ENCODE peak calls at places on chromosome 15, in five cellular contexts. Z, L, R, O and G are unnamed samples. For H3K27me3 and H3K9me3, the result is how much of the 10 kb centered on the place peaks cover.

GRCh38 chr15:100204771-100205170 is 137.0 kb downstream of the ADAMTS17 start:
- DNase-seq in Z (no peak), R (no peak), L (no peak), O (no peak), G (no peak)

GRCh38 chr15:98599911-98600685 is 48.2 kb upstream of the IGF1R start:
- DNase-seq in R (peak), L (no peak), Z (peak), O (peak), G (no peak)

GRCh38 chr15:68400066-68400456 is 31.9 kb downstream of the ITGA11 start:
- DNase-seq in O (no peak), R (no peak), L (no peak), Z (no peak), G (no peak)

GRCh38 chr15:37040072-37040742 is 60.1 kb downstream of the MEIS2 start:
- DNase-seq in L (no peak), Z (no peak), O (no peak), R (no peak), G (no peak)

GRCh38 chr15:36726224-36726623 is 146.8 kb downstream of the CDIN1 start:
- DNase-seq in O (no peak), Z (no peak), L (no peak), R (no peak), G (no peak)

GRCh38 chr15:71761649-71762048 is 48.7 kb upstream of the NR2E3 start:
- DNase-seq in O (no peak), R (no peak), Z (no peak), L (no peak), G (no peak)

GRCh38 chr15:61983087-61983486 is 77.2 kb downstream of the VPS13C start:
- DNase-seq in Z (no peak), R (no peak), O (no peak), L (no peak), G (no peak)

GRCh38 chr15:31374986-31375385 is 48.4 kb downstream of the KLF13 start:
- DNase-seq in O (no peak), R (no peak), Z (no peak), L (no peak), G (no peak)

GRCh38 chr15:25797511-25798206 is 65.5 kb downstream of the ATP10A start:
- DNase-seq in Z (peak), O (no peak), R (no peak), L (peak), G (no peak)

GRCh38 chr15:63998489-63998888 is 47.8 kb downstream of the DAPK2 start:
- DNase-seq in Z (no peak), O (no peak), L (no peak), R (no peak), G (no peak)

GRCh38 chr15:92049290-92050008 is 195.9 kb downstream of the SLCO3A1 start:
- DNase-seq in L (no peak), Z (no peak), O (no peak), R (no peak), G (no peak)

GRCh38 chr15:98700501-98700900 is 52.2 kb downstream of the IGF1R start:
- DNase-seq in O (no peak), R (no peak), Z (no peak), L (no peak), G (no peak)

GRCh38 chr15:68281008-68281407 is 3.5 kb downstream of the FEM1B start:
- DNase-seq in R (no peak), L (no peak), Z (no peak), O (no peak), G (no peak)

GRCh38 chr15:39243396-39243795 is 337.5 kb upstream of the THBS1 start:
- DNase-seq in Z (no peak), L (no peak), O (no peak), R (no peak), G (no peak)

GRCh38 chr15:52137432-52138357 is 25.1 kb upstream of the BCL2L10 start:
- DNase-seq in O (no peak), R (no peak), Z (no peak), L (no peak), G (no peak)

GRCh38 chr15:101317473-101317872 is 22.4 kb upstream of the SNRPA1 start:
- DNase-seq in O (no peak), Z (no peak), L (no peak), R (no peak), G (no peak)

GRCh38 chr15:60392986-60393811 is 4.6 kb downstream of the ANXA2 start:
- DNase-seq in Z (peak), R (peak), O (peak), L (no peak), G (peak)

GRCh38 chr15:58701376-58701775 is 48.1 kb downstream of the ADAM10 start:
- DNase-seq in O (no peak), R (no peak), Z (no peak), L (no peak), G (no peak)

GRCh38 chr15:101047301-101047781 is 128.2 kb downstream of the LRRK1 start:
- DNase-seq in L (peak), O (no peak), Z (peak), R (no peak), G (peak)

GRCh38 chr15:63522143-63522531 is 17.7 kb downstream of the USP3 start:
- DNase-seq in R (no peak), O (no peak), L (no peak), Z (no peak), G (no peak)

GRCh38 chr15:60384052-60384451 is 13.7 kb downstream of the ANXA2 start:
- DNase-seq in L (no peak), Z (no peak), R (no peak), O (no peak), G (no peak)

GRCh38 chr15:69225355-69226027 is 65.1 kb downstream of the GLCE start:
- DNase-seq in L (no peak), O (no peak), R (no peak), Z (no peak), G (no peak)

GRCh38 chr15:70049701-70050445 is 47.8 kb downstream of the TLE3 start:
- DNase-seq in R (no peak), O (peak), Z (no peak), L (no peak), G (peak)

GRCh38 chr15:99324082-99324620 is 72.9 kb downstream of the LRRC28 start:
- DNase-seq in Z (no peak), L (no peak), R (no peak), O (no peak), G (no peak)

GRCh38 chr15:66896611-66897010 is 168.8 kb upstream of the SMAD3 start:
- DNase-seq in O (no peak), Z (no peak), R (no peak), L (no peak), G (no peak)

GRCh38 chr15:99536422-99537033 is 29.3 kb upstream of the MEF2A start:
- DNase-seq in O (no peak), Z (peak), R (no peak), L (no peak), G (no peak)

GRCh38 chr15:31472636-31473383 is 146.2 kb downstream of the KLF13 start:
- DNase-seq in L (no peak), Z (peak), O (no peak), R (no peak), G (no peak)

GRCh38 chr15:74995779-74996765 is 709 bp downstream of the SCAMP5 start:
- DNase-seq in Z (no peak), R (no peak), L (peak), O (no peak), G (peak)

GRCh38 chr15:32029862-32030781 is at the start of gene CHRNA7:
- DNase-seq in L (peak), O (no peak), R (no peak), Z (peak), G (peak)

DNA sequence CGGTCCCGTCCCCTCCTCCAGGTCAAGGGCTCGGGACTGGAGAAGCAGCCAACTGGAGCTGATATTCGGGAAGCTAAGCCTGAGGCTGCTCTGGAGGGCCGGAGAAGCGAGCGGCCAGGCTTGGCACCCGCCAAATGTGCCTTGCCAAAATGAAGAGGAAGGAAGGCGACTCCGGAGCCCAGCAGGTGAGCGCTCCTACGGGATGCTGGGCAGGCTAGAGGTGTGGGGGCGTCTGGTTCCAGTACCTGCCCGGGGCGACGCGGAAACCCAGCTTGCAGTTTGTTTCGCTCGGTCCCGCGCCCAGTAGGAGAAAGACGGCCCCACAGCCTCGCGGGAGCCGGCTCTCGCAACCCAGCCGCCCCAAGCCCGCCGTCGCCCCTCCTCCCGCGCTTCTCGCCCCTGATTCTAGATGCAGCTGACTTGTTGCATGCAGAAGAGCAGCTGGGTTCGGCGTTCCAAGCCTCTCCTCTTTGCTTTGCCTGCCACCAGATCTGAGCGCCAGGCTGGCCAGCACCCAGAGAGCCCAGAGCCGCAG is 16.1 kb upstream of the AEN start:
- DNase-seq in L (peak), R (no peak), O (no peak), Z (no peak), G (peak)
- H3K27me3 ChIP-seq in L (under half), R (under half), O (under half), Z (under half), G (under half)

GRCh38 chr15:94963953-94964352 is 732.6 kb downstream of the MCTP2 start:
- DNase-seq in L (no peak), R (no peak), Z (no peak), O (no peak), G (no peak)
- H3K9me3 ChIP-seq in L (under half), R (under half), Z (under half), O (under half), G (under half)

GRCh38 chr15:43776718-43777292 is at the start of gene ELL3:
- DNase-seq in R (no peak), O (peak), L (no peak), Z (no peak), G (peak)

GRCh38 chr15:43777293-43777819 is 590 bp upstream of the ELL3 start:
- DNase-seq in L (no peak), O (peak), R (no peak), Z (peak), G (peak)

GRCh38 chr15:43776101-43776717 is 557 bp downstream of the ELL3 start:
- DNase-seq in Z (no peak), O (peak), L (no peak), R (peak), G (peak)

GRCh38 chr15:43774062-43774461 is 2.7 kb downstream of the ELL3 start:
- DNase-seq in L (no peak), Z (no peak), R (no peak), O (no peak), G (no peak)

DNA sequence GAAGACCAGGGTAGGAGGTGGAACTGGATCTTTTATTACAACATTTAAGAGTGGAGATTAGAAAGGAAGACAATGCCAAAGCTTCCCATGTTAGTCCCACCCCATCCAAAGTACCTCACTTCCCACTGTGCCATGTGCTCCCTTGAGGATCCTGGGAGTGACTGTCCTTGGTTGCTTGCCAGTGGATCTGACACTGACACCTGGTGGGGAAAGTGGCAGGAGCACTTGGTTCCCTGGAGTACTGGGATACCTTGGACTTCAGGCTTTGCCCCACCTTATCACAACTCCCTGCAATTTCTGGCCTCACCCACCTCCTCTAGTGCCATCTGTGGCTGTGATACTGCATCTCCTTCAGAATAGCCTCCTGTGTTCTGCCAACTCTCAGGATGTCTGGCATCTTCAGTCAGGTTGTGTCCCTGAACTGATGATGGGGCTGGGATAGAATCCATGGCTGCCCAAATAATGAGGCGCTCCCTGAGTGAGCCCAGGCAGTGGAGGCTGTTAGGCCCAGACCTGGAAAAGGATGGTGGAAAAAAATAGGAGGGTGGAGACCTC is 1.3 kb downstream of the ELL3 start:
- DNase-seq in R (no peak), Z (no peak), O (peak), L (peak), G (peak)
- TF ChIP-seq CTCF in R (no peak), Z (no peak), O (peak), L (peak), G (peak)

DNA sequence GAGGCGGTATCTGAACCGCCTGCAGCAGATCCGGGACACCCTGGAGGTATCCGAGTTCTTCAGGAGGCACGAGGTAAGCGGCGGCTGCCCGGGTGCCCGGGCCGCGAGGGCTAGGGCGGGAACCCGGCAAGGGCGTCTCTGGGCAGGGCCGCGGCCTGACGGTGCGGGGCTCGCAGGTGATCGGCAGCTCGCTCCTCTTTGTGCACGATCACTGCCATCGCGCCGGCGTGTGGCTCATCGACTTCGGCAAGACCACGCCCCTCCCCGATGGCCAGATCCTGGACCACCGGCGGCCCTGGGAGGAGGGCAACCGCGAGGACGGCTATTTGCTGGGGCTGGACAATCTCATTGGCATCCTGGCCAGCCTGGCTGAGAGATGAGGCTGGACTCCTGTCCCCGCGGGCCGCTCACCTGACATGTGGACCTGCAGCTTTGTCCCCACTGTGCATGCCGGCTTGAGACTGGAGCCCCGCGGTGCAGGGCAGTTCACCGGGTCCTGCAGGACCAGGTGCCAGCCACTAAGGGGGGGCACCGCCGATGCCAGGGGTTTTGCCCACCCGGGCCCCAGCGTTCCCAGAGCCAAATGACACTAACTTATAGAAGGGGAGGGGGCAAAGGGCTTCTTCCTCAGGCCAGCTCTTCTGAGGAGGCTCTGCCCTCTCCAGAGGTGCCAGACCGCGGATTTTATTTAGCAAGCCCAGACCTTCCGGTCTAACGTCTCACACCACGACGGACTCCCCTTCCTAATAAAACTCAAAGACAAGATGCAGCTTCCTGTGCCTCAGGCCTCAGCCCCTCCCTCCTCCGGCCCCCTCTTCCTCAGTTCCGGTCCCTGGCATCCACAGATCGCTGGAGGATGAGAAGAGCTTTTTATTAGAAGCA is 9.4 kb downstream of the ITPKA start:
- DNase-seq in O (no peak), Z (no peak), L (no peak), R (no peak), G (no peak)
- H3K27me3 ChIP-seq in O (under half), Z (under half), L (under half), R (under half), G (under half)

GRCh38 chr15:27067175-27067574 is 96.2 kb downstream of the GABRG3 start:
- DNase-seq in O (no peak), L (no peak), R (no peak), Z (no peak), G (no peak)
- H3K9me3 ChIP-seq in O (under half), L (under half), R (under half), Z (under half), G (under half)